ENCODE peak calls at places on chromosomes 5 and 9, in eight cellular contexts. D, N, M, I, T, Z, R and L are unnamed samples.

GRCh38 chr5:164351245-164351834 is 845.9 kb downstream of the MAT2B start:
- DNase-seq in N (peak), M (no peak), T (no peak), R (no peak), I (no peak), D (no peak), Z (no peak), L (no peak)

GRCh38 chr5:121628783-121629182 is 222.9 kb upstream of the FTMT start:
- DNase-seq in M (peak), D (no peak), T (no peak), Z (no peak), R (no peak), N (no peak), I (no peak), L (no peak)

GRCh38 chr5:66963559-66963971 is 233.0 kb downstream of the CD180 start:
- DNase-seq in T (peak), I (no peak), D (no peak), Z (no peak), R (no peak), M (no peak), N (no peak), L (no peak)

GRCh38 chr5:159406571-159406970 is 76.3 kb upstream of the IL12B start:
- DNase-seq in I (no peak), Z (no peak), M (no peak), N (no peak), D (no peak), R (no peak), T (no peak), L (no peak)

GRCh38 chr5:172950176-172950965 is 8.9 kb upstream of the RPL26L1 start:
- DNase-seq in T (no peak), R (no peak), N (no peak), D (no peak), Z (no peak), M (no peak), I (no peak), L (no peak)

GRCh38 chr9:121350993-121351561 is 19.0 kb downstream of the STOM start:
- DNase-seq in Z (no peak), M (peak), D (no peak), N (peak), T (peak), I (peak), R (peak), L (no peak)

GRCh38 chr5:124148574-124148973 is 597.9 kb downstream of the ZNF608 start:
- DNase-seq in D (no peak), R (no peak), T (no peak), I (no peak), N (no peak), M (no peak), Z (no peak), L (no peak)

GRCh38 chr9:137241490-137242328 is 622 bp downstream of the TUBB4B start:
- DNase-seq in N (peak), I (peak), Z (peak), R (peak), D (no peak), T (peak), M (no peak), L (no peak)

GRCh38 chr5:148343049-148343413 is 7.7 kb downstream of the SPINK9 start:
- DNase-seq in N (no peak), M (peak), D (no peak), R (no peak), T (peak), I (no peak), Z (no peak), L (no peak)

GRCh38 chr5:114191441-114191840 is 170.4 kb upstream of the KCNN2 start:
- DNase-seq in T (no peak), N (no peak), D (no peak), M (no peak), Z (no peak), I (no peak), R (no peak), L (no peak)

GRCh38 chr5:36692791-36693763 is 86.7 kb downstream of the SLC1A3 start:
- DNase-seq in N (peak), M (peak), R (peak), Z (peak), D (peak), I (peak), T (peak), L (no peak)

GRCh38 chr5:82147860-82148573 is 130.1 kb downstream of the RPS23 start:
- DNase-seq in D (no peak), M (no peak), T (no peak), I (no peak), Z (no peak), N (peak), R (no peak), L (no peak)

GRCh38 chr5:93092349-93093105 is 488.5 kb downstream of the NR2F1-AS1 start:
- DNase-seq in M (peak), T (no peak), N (peak), D (no peak), Z (no peak), I (no peak), R (no peak), L (no peak)

GRCh38 chr5:77993799-77994318 is 217.7 kb upstream of the TBCA start:
- DNase-seq in T (no peak), M (no peak), R (no peak), N (no peak), I (no peak), D (no peak), Z (no peak), L (no peak)

GRCh38 chr9:85515021-85515420 is 226.7 kb downstream of the AGTPBP1 start:
- DNase-seq in D (no peak), M (no peak), R (no peak), Z (no peak), N (no peak), T (no peak), I (no peak), L (no peak)

GRCh38 chr5:142896325-142897007 is 126.3 kb downstream of the ARHGAP26 start:
- DNase-seq in I (no peak), M (no peak), N (peak), D (no peak), T (peak), Z (no peak), R (no peak), L (no peak)

GRCh38 chr5:33310471-33310870 is 130.3 kb upstream of the TARS1 start:
- DNase-seq in D (no peak), Z (no peak), M (peak), R (no peak), N (peak), T (no peak), I (no peak), L (peak)

GRCh38 chr9:121844562-121844961 is 193.1 kb downstream of the DAB2IP start:
- DNase-seq in N (no peak), D (no peak), Z (no peak), I (no peak), T (no peak), M (no peak), R (no peak), L (no peak)

GRCh38 chr9:129310666-129311350 is 132.7 kb upstream of the IER5L start:
- DNase-seq in D (peak), M (no peak), Z (no peak), T (no peak), I (no peak), R (peak), N (peak), L (no peak)

GRCh38 chr9:16611969-16612368 is 258.5 kb downstream of the BNC2 start:
- DNase-seq in D (no peak), Z (no peak), I (no peak), T (no peak), N (peak), R (no peak), M (no peak), L (no peak)

GRCh38 chr5:43702815-43703214 is 99.8 kb downstream of the NNT start:
- DNase-seq in T (peak), R (no peak), D (peak), I (no peak), N (peak), M (no peak), Z (no peak), L (no peak)

GRCh38 chr5:76406567-76407155 is 3.6 kb downstream of the IQGAP2 start:
- DNase-seq in M (no peak), Z (no peak), I (no peak), D (no peak), N (no peak), T (no peak), R (no peak), L (no peak)
- H3K4me3 ChIP-seq in M (no peak), Z (peak), I (no peak), D (no peak), N (no peak), T (no peak), R (no peak), L (no peak)

GRCh38 chr5:7867260-7867659 is 1.6 kb downstream of the FASTKD3 start:
- DNase-seq in M (no peak), T (no peak), D (no peak), Z (no peak), N (no peak), I (no peak), R (no peak), L (no peak)
- H3K4me3 ChIP-seq in M (no peak), T (no peak), D (no peak), Z (peak), N (no peak), I (no peak), R (no peak), L (no peak)

DNA sequence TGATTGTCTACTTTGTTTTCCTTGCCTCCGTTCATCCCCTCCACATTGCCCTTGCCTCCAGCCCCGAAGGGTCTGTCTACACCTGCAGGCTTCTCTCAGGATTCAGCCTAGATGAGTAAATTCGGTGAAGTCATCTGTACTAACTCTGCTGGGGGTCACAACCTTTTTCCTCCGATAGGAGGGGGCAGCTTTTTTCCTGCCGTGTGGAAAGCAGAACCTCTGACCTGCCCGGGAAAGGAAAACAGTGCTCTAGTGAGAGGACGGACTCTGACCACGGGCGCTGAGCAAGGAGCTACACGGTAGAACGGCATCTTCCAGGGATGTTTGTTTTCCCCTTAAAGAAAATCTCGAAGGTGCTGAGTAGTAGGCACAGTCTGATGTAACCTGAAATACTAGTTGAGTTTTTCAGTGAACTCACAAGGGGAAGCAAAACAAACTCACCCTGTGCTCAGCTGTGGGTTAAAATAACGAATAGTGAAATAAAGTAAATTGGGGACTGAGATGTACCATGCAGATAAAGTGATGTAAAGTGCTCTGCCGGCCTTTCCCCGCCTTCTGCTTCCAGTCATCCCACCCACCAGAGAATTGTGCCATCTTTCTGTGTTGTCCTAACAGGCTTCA is 281.8 kb downstream of the AOPEP start:
- DNase-seq in Z (no peak), I (no peak), N (no peak), D (no peak), R (no peak), M (peak), T (peak), L (no peak)
- H3K4me3 ChIP-seq in Z (no peak), I (no peak), N (peak), D (no peak), R (peak), M (peak), T (peak), L (peak)

GRCh38 chr9:107358867-107359440 is 75.9 kb downstream of the RAD23B start:
- DNase-seq in I (no peak), N (no peak), T (no peak), D (no peak), R (no peak), Z (no peak), M (no peak), L (no peak)

GRCh38 chr9:107360098-107360497 is 77.0 kb downstream of the RAD23B start:
- DNase-seq in D (no peak), M (no peak), T (no peak), I (no peak), Z (no peak), R (no peak), N (peak), L (no peak)

GRCh38 chr9:107363511-107364182 is 80.6 kb downstream of the RAD23B start:
- DNase-seq in Z (no peak), N (no peak), T (no peak), R (peak), I (no peak), M (no peak), D (peak), L (no peak)

DNA sequence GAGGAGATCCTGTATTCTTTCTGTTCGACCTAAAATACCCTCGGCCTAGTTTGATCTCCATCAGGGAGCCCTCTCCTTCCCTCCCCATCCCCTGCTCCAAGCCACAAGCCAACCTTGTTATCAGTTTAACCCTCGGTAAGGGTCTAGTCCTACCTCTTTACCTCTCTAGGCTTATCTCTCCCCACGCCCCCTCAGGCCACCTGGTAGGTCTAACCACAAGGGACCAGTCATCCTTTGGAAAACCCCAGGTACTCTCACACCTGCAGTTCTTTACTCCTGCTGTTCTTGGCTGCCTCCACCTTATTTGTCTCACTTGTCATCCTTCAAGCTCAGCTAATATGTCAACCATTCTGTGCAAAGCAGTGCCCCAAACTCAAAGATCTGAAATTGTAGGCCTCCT is 78.7 kb downstream of the RAD23B start:
- DNase-seq in T (no peak), N (no peak), D (no peak), Z (no peak), R (no peak), M (no peak), I (no peak), L (no peak)
- H3K4me3 ChIP-seq in T (no peak), N (no peak), D (no peak), Z (no peak), R (no peak), M (no peak), I (no peak), L (no peak)

GRCh38 chr9:97319380-97319779 is 11.9 kb downstream of the CCDC180 start:
- DNase-seq in Z (no peak), I (no peak), M (no peak), N (no peak), T (no peak), R (no peak), D (no peak), L (no peak)
- H3K4me3 ChIP-seq in Z (no peak), I (no peak), M (no peak), N (no peak), T (no peak), R (no peak), D (no peak), L (no peak)

GRCh38 chr9:98885575-98886292 is 58.0 kb upstream of the COL15A1 start:
- DNase-seq in I (no peak), N (no peak), T (no peak), M (no peak), D (no peak), Z (no peak), R (no peak), L (no peak)

GRCh38 chr9:98886691-98887229 is 56.9 kb upstream of the COL15A1 start:
- DNase-seq in R (no peak), Z (no peak), N (no peak), I (no peak), M (no peak), T (no peak), D (peak), L (no peak)

GRCh38 chr9:98890256-98890655 is 53.5 kb upstream of the COL15A1 start:
- DNase-seq in Z (no peak), T (no peak), D (no peak), R (no peak), M (no peak), N (no peak), I (no peak), L (no peak)

GRCh38 chr9:98888794-98889495 is 54.8 kb upstream of the COL15A1 start:
- DNase-seq in D (no peak), T (no peak), M (no peak), R (no peak), I (no peak), Z (no peak), N (peak), L (no peak)

DNA sequence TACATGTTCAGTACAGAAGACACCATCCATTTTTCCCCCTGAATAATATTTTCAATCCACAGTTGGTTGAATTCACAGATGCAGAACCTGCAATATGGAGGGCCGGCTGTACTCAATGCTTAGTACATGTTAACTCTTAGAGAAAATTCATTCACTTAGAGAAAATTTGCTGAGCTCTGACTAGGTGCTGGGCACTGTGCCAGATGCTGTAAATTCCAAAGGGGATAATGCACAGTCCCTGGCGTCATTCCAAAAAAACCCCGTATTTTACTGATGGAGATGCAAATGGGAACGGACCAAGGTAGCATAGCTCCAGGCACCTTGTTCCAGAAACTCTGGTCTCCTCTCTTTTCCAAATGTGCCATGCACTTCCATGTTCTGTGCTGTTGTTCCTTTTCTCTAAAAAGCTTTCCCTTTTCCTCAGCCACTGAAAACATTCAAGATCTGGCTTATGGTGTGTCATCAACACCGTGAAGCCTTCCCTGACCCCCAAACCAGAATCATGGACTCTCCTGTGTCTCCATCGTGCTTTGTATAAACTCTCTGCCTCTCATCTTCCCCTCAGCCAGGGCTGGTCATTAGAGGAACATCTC is 55.7 kb upstream of the COL15A1 start:
- DNase-seq in D (peak), T (no peak), I (no peak), M (no peak), N (peak), Z (no peak), R (no peak), L (no peak)
- H3K4me3 ChIP-seq in D (no peak), T (no peak), I (no peak), M (no peak), N (no peak), Z (no peak), R (no peak), L (no peak)

GRCh38 chr5:59767753-59768159 is 125.8 kb downstream of the PDE4D start:
- DNase-seq in I (no peak), R (no peak), N (no peak), M (no peak), D (no peak), Z (no peak), T (no peak), L (no peak)

GRCh38 chr5:59768204-59769040 is 125.1 kb downstream of the PDE4D start:
- DNase-seq in Z (no peak), N (peak), R (peak), D (peak), M (peak), T (peak), I (peak), L (no peak)

GRCh38 chr5:59769832-59770231 is 123.7 kb downstream of the PDE4D start:
- DNase-seq in Z (no peak), M (no peak), R (no peak), T (peak), N (peak), D (no peak), I (no peak), L (no peak)

GRCh38 chr5:59770953-59771352 is 122.6 kb downstream of the PDE4D start:
- DNase-seq in M (no peak), N (no peak), R (no peak), T (no peak), D (no peak), I (no peak), Z (no peak), L (no peak)

GRCh38 chr5:59769041-59769360 is 124.5 kb downstream of the PDE4D start:
- DNase-seq in M (no peak), R (no peak), N (no peak), D (no peak), Z (no peak), T (no peak), I (no peak), L (no peak)
- H3K4me3 ChIP-seq in M (peak), R (peak), N (peak), D (no peak), Z (no peak), T (peak), I (no peak), L (peak)

GRCh38 chr9:113375057-113376023 is 1.4 kb downstream of the HDHD3 start:
- DNase-seq in M (peak), I (no peak), N (no peak), D (no peak), Z (no peak), R (no peak), T (peak), L (no peak)
- H3K4me3 ChIP-seq in M (peak), I (no peak), N (no peak), D (peak), Z (peak), R (peak), T (peak), L (no peak)

DNA sequence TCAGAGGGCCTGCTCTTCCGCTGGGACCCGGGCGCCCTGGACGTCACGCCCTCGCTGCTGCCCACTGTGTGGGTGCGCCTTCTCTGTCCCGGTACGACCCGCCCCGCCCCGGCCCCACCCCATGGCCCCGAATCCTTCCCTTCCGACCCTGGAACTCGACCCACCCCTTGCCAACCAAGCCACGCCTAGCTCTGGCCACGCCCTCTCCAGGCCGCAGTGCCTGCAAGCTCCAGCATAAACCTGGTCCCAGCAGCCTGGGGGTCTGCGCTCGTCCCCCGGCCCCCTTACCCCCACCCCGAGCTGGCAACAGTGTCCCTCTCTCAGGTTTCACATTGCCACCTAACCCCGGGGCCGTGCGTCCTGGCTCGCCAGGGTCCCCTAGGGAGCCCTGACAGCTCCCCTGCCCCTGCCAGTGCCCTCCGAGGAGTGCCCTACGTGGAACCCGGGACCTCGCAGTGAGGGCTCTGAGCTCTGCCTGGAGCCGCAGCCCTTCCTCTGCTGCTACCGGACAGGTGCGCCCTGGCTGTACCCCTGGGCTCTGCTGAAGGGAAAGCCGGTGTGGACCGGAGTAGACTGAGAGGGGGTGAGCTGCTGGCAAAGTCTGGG is 3.4 kb downstream of the ADGRD2 start:
- DNase-seq in D (peak), N (no peak), I (no peak), T (no peak), Z (no peak), M (peak), R (no peak), L (no peak)
- H3K4me3 ChIP-seq in D (peak), N (no peak), I (no peak), T (no peak), Z (no peak), M (peak), R (no peak), L (no peak)

GRCh38 chr5:177983763-177984564 is 12.1 kb downstream of the PROP1 start:
- DNase-seq in D (no peak), Z (no peak), I (no peak), T (no peak), N (no peak), R (no peak), M (no peak), L (no peak)

GRCh38 chr5:177987326-177987725 is 8.7 kb downstream of the PROP1 start:
- DNase-seq in D (no peak), R (no peak), T (no peak), I (no peak), N (no peak), Z (no peak), M (no peak), L (no peak)

GRCh38 chr5:177984565-177985166 is 11.4 kb downstream of the PROP1 start:
- DNase-seq in D (no peak), Z (no peak), T (no peak), N (peak), M (no peak), I (no peak), R (no peak), L (no peak)

GRCh38 chr5:177982956-177983355 is 13.1 kb downstream of the PROP1 start:
- DNase-seq in D (no peak), N (no peak), Z (no peak), R (no peak), I (no peak), T (no peak), M (no peak), L (no peak)

GRCh38 chr5:177985430-177986040 is 10.5 kb downstream of the PROP1 start:
- DNase-seq in D (no peak), M (no peak), Z (no peak), R (no peak), I (no peak), T (no peak), N (no peak), L (no peak)
- H3K4me3 ChIP-seq in D (no peak), M (no peak), Z (no peak), R (no peak), I (no peak), T (no peak), N (no peak), L (no peak)